ENCODE peak calls at places on chromosomes 5 and 9, in eight cellular contexts. O is PC-9, L is iPS DF 6.9, D is neuronal stem cell, J is adipocyte, K is SJSA1, S is body of pancreas, R is GM23248. Z is an unnamed sample. For H3K4me1, the result is how much of the 10 kb centered on the place peaks cover.

GRCh38 chr5:126915496-126915895 is 114.9 kb downstream of the MARCHF3 start:
- DNase-seq in O (no peak), L (no peak), D (no peak), J (no peak), K (no peak), S (no peak), R (no peak), Z (no peak)

GRCh38 chr5:6731465-6732237 is 18.4 kb downstream of the TENT4A start:
- DNase-seq in O (no peak), L (no peak), D (no peak), J (no peak), K (no peak), S (no peak), R (peak), Z (no peak)

GRCh38 chr5:102856374-102856748 is 101.3 kb downstream of the PAM start:
- DNase-seq in O (no peak), L (no peak), D (no peak), J (peak), K (no peak), S (no peak), R (peak), Z (no peak)

GRCh38 chr5:10652151-10652550 is 88.3 kb downstream of the ANKRD33B start:
- DNase-seq in O (no peak), L (no peak), D (no peak), J (no peak), K (peak), S (no peak), R (no peak), Z (no peak)

GRCh38 chr9:28329323-28329722 is 756.0 kb upstream of the C9orf72 start:
- DNase-seq in O (no peak), L (no peak), D (no peak), J (no peak), K (no peak), S (no peak), R (no peak), Z (no peak)

GRCh38 chr9:1875921-1876448 is 139.2 kb upstream of the SMARCA2 start:
- DNase-seq in O (no peak), L (no peak), D (no peak), J (no peak), K (no peak), S (no peak), R (no peak), Z (no peak)

GRCh38 chr9:35172878-35173277 is 11.1 kb downstream of the UNC13B start:
- DNase-seq in O (no peak), L (no peak), D (no peak), J (no peak), K (no peak), S (no peak), R (no peak), Z (no peak)

GRCh38 chr9:35868972-35869371 is 1.2 kb downstream of the OR13J1 start:
- DNase-seq in O (no peak), L (no peak), D (no peak), J (no peak), K (no peak), S (no peak), R (no peak), Z (no peak)

GRCh38 chr9:110626109-110626829 is 42.3 kb upstream of the MUSK start:
- DNase-seq in O (no peak), L (no peak), D (no peak), J (peak), K (peak), S (no peak), R (peak), Z (no peak)

GRCh38 chr9:81871695-81872094 is 56.5 kb upstream of the SPATA31D4 start:
- DNase-seq in O (no peak), L (no peak), D (no peak), J (peak), K (peak), S (no peak), R (peak), Z (no peak)

GRCh38 chr5:81301221-81302015 is at the start of gene ZCCHC9:
- DNase-seq in O (peak), L (peak), D (peak), J (peak), K (peak), S (peak), R (peak), Z (peak)

GRCh38 chr5:37886207-37886905 is 46.5 kb upstream of the GDNF start:
- DNase-seq in O (no peak), L (no peak), D (peak), J (no peak), K (no peak), S (no peak), R (no peak), Z (no peak)

GRCh38 chr9:133184971-133185370 is 21.3 kb upstream of the GBGT1 start:
- DNase-seq in O (peak), L (no peak), D (no peak), J (peak), K (no peak), S (peak), R (peak), Z (peak)

DNA sequence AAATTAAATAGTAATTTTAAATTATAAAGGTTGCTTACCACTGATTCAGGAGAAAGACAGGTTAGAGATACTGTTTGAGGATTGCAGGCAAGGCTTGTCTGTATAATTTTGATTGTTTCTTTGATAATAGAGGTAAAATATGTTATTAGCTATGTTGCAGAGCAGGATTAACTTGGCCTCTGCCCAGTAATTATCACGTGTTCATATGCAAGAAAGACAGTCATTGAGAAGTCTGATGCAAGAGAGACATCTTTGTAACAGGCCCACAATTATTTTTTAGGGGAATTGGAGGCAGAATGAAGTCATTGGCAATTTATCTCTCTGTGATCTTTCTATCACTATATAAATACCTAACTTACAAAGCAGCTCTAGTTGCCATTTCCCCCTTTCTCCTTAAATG is 46.0 kb downstream of the SLC44A1 start:
- DNase-seq in O (peak), L (no peak), D (no peak), J (peak), K (no peak), S (no peak), R (peak), Z (no peak)
- H3K4me1 ChIP-seq in O (under half), L (under half), D (under half), J (under half), K (under half), S (under half), R (under half), Z (under half)

GRCh38 chr5:138466058-138466899 is 1.0 kb downstream of the EGR1 start:
- DNase-seq in O (peak), L (no peak), D (no peak), J (peak), K (no peak), S (peak), R (peak), Z (no peak)

GRCh38 chr5:138468133-138468965 is 3.1 kb downstream of the EGR1 start:
- DNase-seq in O (peak), L (no peak), D (no peak), J (peak), K (no peak), S (no peak), R (peak), Z (no peak)

GRCh38 chr5:138465288-138466057 is at the start of gene EGR1:
- DNase-seq in O (peak), L (no peak), D (peak), J (peak), K (peak), S (peak), R (peak), Z (peak)

GRCh38 chr5:138467711-138468132 is 2.4 kb downstream of the EGR1 start:
- DNase-seq in O (no peak), L (no peak), D (no peak), J (no peak), K (no peak), S (peak), R (no peak), Z (no peak)

GRCh38 chr5:138466900-138467710 is 1.8 kb downstream of the EGR1 start:
- DNase-seq in O (peak), L (no peak), D (no peak), J (peak), K (no peak), S (peak), R (peak), Z (peak)
- H3K4me3 ChIP-seq in O (no peak), L (peak), D (peak), J (peak), K (no peak), S (peak), R (peak), Z (peak)

GRCh38 chr5:14185336-14186131 is 42.4 kb downstream of the TRIO start:
- DNase-seq in O (peak), L (no peak), D (no peak), J (peak), K (no peak), S (no peak), R (peak), Z (no peak)

GRCh38 chr5:14184725-14185124 is 41.6 kb downstream of the TRIO start:
- DNase-seq in O (no peak), L (no peak), D (no peak), J (peak), K (no peak), S (no peak), R (peak), Z (peak)

GRCh38 chr5:14187660-14188059 is 44.5 kb downstream of the TRIO start:
- DNase-seq in O (no peak), L (no peak), D (no peak), J (no peak), K (no peak), S (no peak), R (no peak), Z (no peak)

GRCh38 chr5:14187157-14187556 is 44.0 kb downstream of the TRIO start:
- DNase-seq in O (no peak), L (no peak), D (no peak), J (no peak), K (no peak), S (no peak), R (no peak), Z (no peak)

DNA sequence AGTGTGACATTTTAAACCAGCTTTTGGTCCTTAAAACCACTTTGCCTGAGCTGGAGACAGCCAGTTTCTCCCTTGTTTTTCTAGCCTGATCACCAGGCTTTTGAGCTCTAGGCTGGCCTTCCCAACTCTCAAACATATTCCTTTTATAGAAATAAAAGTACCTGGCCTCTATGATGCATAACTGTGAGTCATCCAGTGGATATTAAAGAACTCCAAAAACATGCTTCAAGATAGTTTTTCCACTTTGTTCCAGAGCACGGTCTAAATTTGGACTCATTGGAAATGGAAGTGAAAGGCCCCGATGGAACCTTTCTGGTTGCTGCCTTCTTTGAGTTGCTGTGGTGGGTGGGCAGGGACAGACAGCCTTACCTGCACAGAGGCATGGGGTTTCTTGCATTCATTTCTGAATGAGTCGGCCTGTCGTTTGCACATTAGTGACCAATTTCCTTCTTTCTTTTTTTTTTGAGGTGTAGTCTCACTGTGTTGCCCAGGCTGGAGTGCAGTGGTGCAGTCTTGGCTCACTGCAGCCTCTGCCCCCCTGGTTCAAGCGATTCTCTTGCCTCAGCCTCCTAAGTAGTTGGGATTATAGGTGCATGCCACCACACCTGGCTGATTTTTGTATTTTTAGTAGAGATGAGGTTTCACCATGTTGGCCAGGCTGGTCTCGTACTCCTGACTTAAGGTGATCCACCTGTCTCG is 43.1 kb downstream of the TRIO start:
- DNase-seq in O (peak), L (no peak), D (no peak), J (peak), K (no peak), S (no peak), R (peak), Z (no peak)
- H3K4me1 ChIP-seq in O (half or more), L (under half), D (under half), J (half or more), K (half or more), S (under half), R (half or more), Z (under half)

DNA sequence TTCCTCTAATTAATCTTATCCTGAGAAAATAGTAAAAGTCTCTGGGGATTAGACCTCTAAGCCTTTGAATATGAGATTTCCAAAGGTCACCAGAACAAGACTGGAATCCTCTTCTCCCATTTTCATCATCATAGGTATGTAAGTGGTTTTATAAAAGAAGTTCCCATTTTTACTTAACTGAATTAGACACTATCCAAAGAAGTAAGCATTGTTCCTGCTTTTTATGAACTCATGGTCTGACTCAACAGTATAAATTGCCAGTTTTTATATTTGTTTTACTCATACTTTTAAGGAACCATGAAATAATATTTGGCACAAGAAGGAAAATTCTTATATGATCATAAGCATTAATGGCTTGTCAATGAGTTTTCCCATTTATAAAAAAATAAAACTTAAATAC is 167.1 kb upstream of the ADRA1B start:
- DNase-seq in O (no peak), L (no peak), D (no peak), J (peak), K (no peak), S (no peak), R (peak), Z (no peak)
- H3K4me3 ChIP-seq in O (no peak), L (no peak), D (no peak), J (no peak), K (no peak), S (no peak), R (no peak), Z (no peak)

GRCh38 chr9:16625831-16626230 is 244.6 kb downstream of the BNC2 start:
- DNase-seq in O (no peak), L (no peak), D (no peak), J (peak), K (no peak), S (no peak), R (peak), Z (no peak)
- H3K4me1 ChIP-seq in O (under half), L (under half), D (under half), J (half or more), K (under half), S (under half), R (under half), Z (under half)

Z was measured in uterus.